ENCODE peak calls at places on chromosomes 7 and 10, in four cellular contexts. H is esophagus squamous epithelium; Q is left ventricle myocardium inferior; D is CD8-positive, alpha-beta T cell. G is an unnamed sample. For H3K4me1, the result is how much of the 10 kb centered on the place peaks cover.

GRCh38 chr10:28910960-28911359 is 233.6 kb downstream of the BAMBI start:
- DNase-seq in H (no peak), D (no peak), Q (no peak), G (no peak)

GRCh38 chr10:58019863-58020537 is 247.7 kb downstream of the IPMK start:
- DNase-seq in Q (no peak), D (no peak), H (no peak), G (no peak)

GRCh38 chr10:35765039-35765662 is 123.1 kb upstream of the FZD8 start:
- DNase-seq in H (no peak), D (no peak), Q (no peak), G (no peak)

GRCh38 chr7:76364198-76364584 is 5.4 kb upstream of the YWHAG start:
- DNase-seq in Q (no peak), H (no peak), D (no peak), G (peak)

GRCh38 chr7:79454325-79454960 is 976 bp upstream of the MAGI2 start:
- DNase-seq in Q (peak), H (no peak), D (no peak), G (no peak)

GRCh38 chr7:152931583-152931982 is 172.0 kb downstream of the ACTR3B start:
- DNase-seq in D (no peak), Q (no peak), H (no peak), G (no peak)

GRCh38 chr7:35988818-35989217 is 164.2 kb upstream of the EEPD1 start:
- DNase-seq in Q (no peak), H (no peak), D (no peak), G (no peak)

GRCh38 chr10:3094565-3095168 is 27.3 kb downstream of the PFKP start:
- DNase-seq in D (no peak), H (no peak), Q (no peak), G (no peak)

GRCh38 chr7:94908204-94909022 is 1.0 kb downstream of the PPP1R9A start:
- DNase-seq in H (no peak), Q (peak), D (no peak), G (no peak)

GRCh38 chr7:130909881-130910672 is 176.1 kb upstream of the KLF14 start:
- DNase-seq in Q (no peak), H (no peak), D (no peak), G (no peak)

GRCh38 chr10:113988535-113988934 is 55.1 kb upstream of the ADRB1 start:
- DNase-seq in Q (no peak), D (no peak), H (no peak), G (no peak)

GRCh38 chr10:4312046-4312835 is 513.8 kb upstream of the AKR1E2 start:
- DNase-seq in Q (no peak), H (no peak), D (no peak), G (no peak)

GRCh38 chr10:80357000-80357803 is 621 bp downstream of the DYDC2 start:
- DNase-seq in H (no peak), D (no peak), Q (no peak), G (no peak)

GRCh38 chr10:98158576-98158975 is 24.1 kb downstream of the R3HCC1L start:
- DNase-seq in H (no peak), D (no peak), Q (no peak), G (no peak)

GRCh38 chr10:70540089-70540788 is 61.7 kb downstream of the PALD1 start:
- DNase-seq in H (no peak), Q (no peak), D (no peak), G (peak)

GRCh38 chr10:94076325-94076841 is 82.7 kb downstream of the PLCE1 start:
- DNase-seq in D (no peak), Q (no peak), H (no peak), G (peak)

GRCh38 chr10:37728830-37729229 is 128.6 kb downstream of the ZNF248 start:
- DNase-seq in Q (no peak), D (no peak), H (no peak), G (no peak)

GRCh38 chr7:41788556-41788955 is 85.7 kb upstream of the INHBA start:
- DNase-seq in Q (no peak), H (no peak), D (no peak), G (no peak)

GRCh38 chr10:34723746-34724145 is 91.3 kb downstream of the PARD3 start:
- DNase-seq in D (no peak), H (no peak), Q (no peak), G (no peak)

GRCh38 chr7:41955475-41956243 is 252.8 kb upstream of the INHBA start:
- DNase-seq in H (peak), D (no peak), Q (peak), G (peak)

GRCh38 chr7:129845178-129845971 is 107.4 kb downstream of the UBE2H start:
- DNase-seq in D (no peak), H (no peak), Q (no peak), G (no peak)
- H3K4me1 ChIP-seq in D (under half), H (half or more), Q (half or more), G (under half)

GRCh38 chr10:103847909-103848468 is 7.4 kb downstream of the SH3PXD2A start:
- DNase-seq in D (no peak), H (no peak), Q (no peak), G (no peak)

GRCh38 chr10:103845983-103846382 is 9.4 kb downstream of the SH3PXD2A start:
- DNase-seq in Q (no peak), D (peak), H (no peak), G (peak)

GRCh38 chr10:103849880-103850571 is 5.3 kb downstream of the SH3PXD2A start:
- DNase-seq in H (no peak), D (no peak), Q (no peak), G (no peak)

GRCh38 chr10:103849212-103849877 is 6.0 kb downstream of the SH3PXD2A start:
- DNase-seq in H (no peak), Q (no peak), D (no peak), G (no peak)

DNA sequence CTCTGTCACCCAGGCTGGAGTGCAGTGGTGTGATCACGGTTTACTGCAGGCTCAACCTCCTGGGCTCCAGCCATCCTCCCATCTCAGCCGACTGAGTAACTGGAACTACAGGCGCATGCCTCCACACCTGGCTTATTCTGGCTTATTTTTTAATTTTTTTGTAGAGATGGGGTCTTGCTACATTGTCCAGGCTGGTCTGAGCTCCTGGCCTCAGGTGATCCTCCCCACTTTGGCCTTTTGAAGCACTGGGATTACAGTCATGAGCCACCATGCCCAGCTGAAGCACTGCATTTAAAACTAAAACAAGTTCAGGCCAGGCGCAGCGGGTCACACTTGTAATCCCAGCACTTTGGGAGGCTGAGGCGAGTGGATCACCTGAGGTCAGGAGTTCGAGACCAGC is 8.0 kb downstream of the SH3PXD2A start:
- DNase-seq in D (no peak), H (no peak), Q (no peak), G (no peak)
- H3K4me1 ChIP-seq in D (under half), H (half or more), Q (half or more), G (under half)

GRCh38 chr7:6624246-6624611 is 8.8 kb downstream of the ZNF853 start:
- DNase-seq in Q (no peak), H (no peak), D (no peak), G (no peak)
- H3K4me1 ChIP-seq in Q (under half), H (under half), D (half or more), G (under half)

DNA sequence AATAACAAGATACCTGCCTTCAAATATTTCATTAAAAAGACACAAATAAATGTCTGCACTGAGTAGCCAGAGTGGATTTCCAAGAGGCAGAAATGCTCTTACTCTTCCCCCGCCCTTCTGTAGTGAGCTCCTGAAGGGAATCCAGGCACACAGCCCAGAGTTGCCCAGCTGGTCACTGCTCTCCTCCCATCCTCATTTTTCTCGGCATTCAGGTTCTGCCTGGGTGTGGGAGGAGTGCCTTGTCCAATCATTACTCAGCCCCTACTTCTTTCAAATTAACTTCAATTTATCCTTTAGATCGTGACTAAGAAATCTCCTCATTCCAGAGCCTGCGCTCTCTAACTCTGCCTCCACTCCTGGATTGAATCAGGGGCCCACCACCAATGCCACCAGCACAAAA is 12.2 kb downstream of the CCDC6 start:
- DNase-seq in H (no peak), D (no peak), Q (no peak), G (no peak)
- H3K4me1 ChIP-seq in H (half or more), D (under half), Q (half or more), G (under half)

DNA sequence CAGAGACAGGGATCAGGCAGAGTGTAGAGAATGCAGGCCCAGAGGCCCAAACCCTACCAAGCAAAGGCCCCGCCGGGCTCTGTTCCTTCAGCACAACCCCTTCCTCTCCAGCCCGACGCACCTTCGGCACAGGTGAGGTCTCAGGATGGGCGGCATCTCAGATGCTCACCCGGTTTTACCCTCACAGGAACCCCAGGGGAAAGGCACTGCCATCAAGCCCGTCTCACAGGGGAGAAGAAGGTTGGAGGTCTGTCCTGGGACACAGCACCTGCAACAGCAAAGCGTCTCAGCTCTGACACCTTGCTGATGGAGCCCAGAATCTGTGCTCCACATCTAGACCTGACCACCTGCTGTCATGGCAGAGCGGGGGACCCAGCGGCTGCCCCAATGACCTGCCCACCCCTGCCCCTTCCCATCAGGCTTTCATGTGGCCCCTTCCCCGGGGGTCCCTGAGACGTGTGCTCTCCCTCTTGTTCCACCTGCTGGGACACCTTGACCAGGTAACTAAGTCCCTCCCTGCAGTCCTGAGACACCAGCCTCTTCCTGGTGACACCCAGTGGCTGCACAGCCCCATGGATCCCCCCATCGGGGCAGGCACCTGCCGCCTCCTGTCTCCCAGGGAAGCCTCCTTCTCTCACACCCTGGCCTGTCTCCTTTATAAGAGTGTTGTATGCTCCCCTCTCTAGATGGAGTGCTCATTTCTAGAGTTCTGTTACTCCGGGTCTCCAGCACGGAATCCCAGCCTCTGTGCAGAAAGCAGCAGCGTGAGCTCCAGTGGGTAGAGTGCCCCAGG is 315.6 kb downstream of the DNAJB6 start:
- DNase-seq in H (no peak), D (no peak), Q (no peak), G (no peak)
- H3K4me1 ChIP-seq in H (under half), D (under half), Q (under half), G (under half)

DNA sequence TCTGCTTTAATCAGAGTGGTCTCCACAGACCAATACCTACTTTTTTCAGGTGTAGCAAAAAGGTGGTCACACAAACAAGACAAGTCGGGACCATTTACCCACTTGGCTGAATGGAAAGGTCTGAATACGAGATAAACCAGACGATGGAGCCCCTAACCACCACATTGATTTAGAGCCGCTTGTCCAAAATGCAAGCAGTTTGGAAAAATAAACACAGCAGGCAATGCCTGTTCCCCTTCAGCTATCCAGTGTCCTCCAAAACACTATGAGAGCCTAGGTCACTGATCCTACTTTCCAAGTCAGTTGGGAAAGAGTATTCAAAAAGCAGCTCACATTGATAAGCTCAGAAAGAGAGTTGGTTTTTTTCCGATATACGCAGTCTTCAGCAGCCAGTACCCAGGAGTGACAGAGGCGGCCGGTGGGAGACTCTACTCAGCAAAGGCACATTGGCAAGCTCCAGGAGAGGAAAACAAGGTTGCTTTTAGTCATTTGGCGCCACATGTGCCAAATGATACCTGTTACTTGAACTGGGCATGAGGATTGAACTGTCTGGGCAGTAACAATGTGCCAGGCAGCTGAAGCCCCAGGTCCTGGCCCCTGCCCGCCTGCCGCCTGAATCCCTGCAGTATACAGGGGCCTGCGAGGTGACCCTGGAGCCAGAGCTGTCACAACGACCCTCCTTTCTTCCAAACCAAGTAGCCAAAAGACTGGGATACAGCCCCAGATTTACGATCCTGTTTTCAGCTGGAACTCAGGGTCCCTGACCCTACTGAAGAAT is 109.9 kb downstream of the PIP4K2A start:
- DNase-seq in H (no peak), Q (no peak), D (no peak), G (no peak)
- H3K4me1 ChIP-seq in H (under half), Q (under half), D (half or more), G (under half)

DNA sequence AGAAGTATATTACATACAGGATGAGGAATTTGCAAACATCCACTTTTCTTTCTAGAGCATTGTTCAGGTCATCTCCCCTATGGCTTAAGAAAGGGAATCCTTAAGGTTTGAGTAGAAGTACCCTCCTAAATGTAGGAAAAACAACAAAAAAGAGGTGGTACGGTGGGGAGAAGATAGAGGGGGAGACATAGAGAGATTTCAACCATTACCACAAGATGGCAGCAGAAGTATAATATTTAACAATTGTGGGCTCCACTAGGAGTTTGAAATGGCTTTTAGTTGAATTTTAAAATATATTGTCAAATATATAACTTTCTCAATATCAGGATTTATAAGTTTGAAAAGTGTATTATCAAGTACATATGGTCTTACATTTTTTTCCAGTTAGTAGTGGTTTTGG is 72.7 kb upstream of the PRKG1 start:
- DNase-seq in Q (no peak), D (no peak), H (no peak), G (no peak)
- H3K4me1 ChIP-seq in Q (under half), D (under half), H (under half), G (under half)

GRCh38 chr10:130109796-130110235 is 814 bp downstream of the C10orf143 start:
- DNase-seq in H (peak), Q (peak), D (peak), G (peak)
- H3K4me1 ChIP-seq in H (under half), Q (under half), D (under half), G (under half)

GRCh38 chr7:150941983-150942590 is 36.0 kb downstream of the KCNH2 start:
- DNase-seq in H (no peak), D (peak), Q (peak), G (peak)

GRCh38 chr7:150944066-150945042 is 33.8 kb downstream of the KCNH2 start:
- DNase-seq in H (no peak), D (no peak), Q (no peak), G (peak)

GRCh38 chr7:150943453-150943814 is 34.7 kb downstream of the KCNH2 start:
- DNase-seq in Q (no peak), H (no peak), D (no peak), G (no peak)

GRCh38 chr7:150941351-150941982 is 36.7 kb downstream of the KCNH2 start:
- DNase-seq in H (no peak), D (no peak), Q (no peak), G (no peak)

DNA sequence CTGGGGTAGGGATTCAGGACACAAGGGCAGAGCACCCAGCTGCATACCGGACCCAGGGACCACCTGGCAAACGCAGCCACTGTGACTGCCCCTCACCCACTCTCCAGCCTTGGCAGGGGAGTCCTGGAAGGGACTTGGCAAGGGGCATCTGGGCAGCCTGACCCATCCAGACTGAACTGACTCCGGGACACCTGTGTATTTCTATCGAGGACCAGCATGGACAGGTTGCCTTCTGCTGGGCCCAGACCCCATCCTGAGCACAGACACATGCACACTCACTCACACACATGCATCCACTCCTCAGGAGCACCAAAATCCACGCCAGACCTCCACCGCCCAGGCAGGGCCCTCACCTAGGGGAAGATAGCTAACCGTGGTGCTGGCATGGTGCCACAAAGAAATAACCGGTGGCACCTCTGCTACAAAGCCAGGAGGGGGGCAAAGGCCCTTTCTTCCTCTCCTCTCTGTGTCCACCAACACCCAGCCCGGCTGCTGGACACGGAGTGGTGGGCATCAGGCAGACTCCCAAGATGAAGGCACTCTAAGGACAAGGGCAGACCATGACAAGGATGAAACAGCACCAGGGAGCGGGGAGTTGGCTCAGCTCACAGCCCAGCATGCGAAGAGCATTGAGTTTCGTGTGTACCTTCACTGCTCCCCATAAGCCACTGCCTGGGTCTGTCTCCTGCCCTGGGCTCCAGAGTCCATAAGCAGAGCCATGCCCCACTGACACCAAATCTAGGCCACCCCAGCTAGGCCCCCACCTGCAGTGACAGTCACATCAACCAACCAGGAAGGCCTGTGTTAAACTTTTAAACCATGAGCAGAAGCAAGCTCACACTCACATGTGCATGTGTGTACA is 35.3 kb downstream of the KCNH2 start:
- DNase-seq in H (no peak), D (no peak), Q (no peak), G (peak)
- H3K4me1 ChIP-seq in H (half or more), D (under half), Q (half or more), G (under half)

GRCh38 chr7:50826371-50827172 is 43.9 kb upstream of the GRB10 start:
- DNase-seq in D (no peak), Q (no peak), H (no peak), G (no peak)

GRCh38 chr7:50824882-50825281 is 42.2 kb upstream of the GRB10 start:
- DNase-seq in H (no peak), Q (no peak), D (no peak), G (no peak)

GRCh38 chr7:50828801-50829200 is 46.1 kb upstream of the GRB10 start:
- DNase-seq in Q (no peak), H (no peak), D (no peak), G (no peak)

GRCh38 chr7:50822716-50823115 is 40.0 kb upstream of the GRB10 start:
- DNase-seq in Q (no peak), D (no peak), H (no peak), G (no peak)

DNA sequence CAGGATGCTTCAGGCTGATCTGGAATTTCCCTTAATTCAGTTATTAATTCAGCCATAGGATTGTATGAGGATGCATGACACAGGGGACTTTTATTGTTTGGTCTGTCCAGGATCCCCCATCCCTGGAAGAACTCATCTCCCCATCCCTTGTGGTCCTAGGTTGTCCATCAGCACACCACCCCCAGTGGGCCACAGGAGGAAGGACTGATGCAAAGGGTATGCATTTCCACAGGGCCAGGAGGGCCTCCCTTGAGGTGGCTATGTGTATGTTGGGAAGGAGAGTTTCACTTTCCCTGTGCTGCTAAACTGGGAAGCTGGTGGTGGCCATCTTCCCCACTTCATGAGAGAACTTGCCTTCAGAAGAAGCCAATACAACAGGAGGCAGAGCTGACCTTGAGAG is 44.6 kb upstream of the GRB10 start:
- DNase-seq in D (no peak), Q (no peak), H (no peak), G (no peak)
- H3K4me1 ChIP-seq in D (under half), Q (under half), H (under half), G (under half)

G was measured in Peyer's patch.